ENCODE peak calls at places on chromosomes 16 and 17, in eight cellular contexts. J is left ventricle myocardium inferior, F is nephron progenitor cell, Q is uterus, N is IMR-90, L is osteoblast, R is CD14-positive monocyte, B is right lobe of liver. M is an unnamed sample.

GRCh38 chr16:85798901-85799496 is 345 bp downstream of the EMC8 start:
- DNase-seq in R (no peak), Q (no peak), B (peak), L (peak), F (no peak), N (peak), J (no peak), M (no peak)

GRCh38 chr16:21950782-21951521 is 2.2 kb upstream of the UQCRC2 start:
- DNase-seq in J (no peak), R (no peak), Q (no peak), F (no peak), L (no peak), B (no peak), N (peak), M (peak)

GRCh38 chr16:27189335-27189972 is 13.9 kb upstream of the KDM8 start:
- DNase-seq in J (no peak), N (no peak), R (no peak), L (no peak), B (peak), Q (no peak), F (peak), M (no peak)

GRCh38 chr17:379531-380200 is 27.1 kb upstream of the RPH3AL start:
- DNase-seq in Q (no peak), N (no peak), F (no peak), J (no peak), R (no peak), L (peak), B (peak), M (no peak)

GRCh38 chr16:17370233-17371013 is 100.3 kb downstream of the XYLT1 start:
- DNase-seq in F (no peak), J (no peak), Q (no peak), L (no peak), N (peak), B (no peak), R (no peak), M (no peak)

GRCh38 chr16:6153901-6154300 is 1056.3 kb upstream of the EEF2KMT start:
- DNase-seq in J (no peak), R (no peak), Q (no peak), L (no peak), N (no peak), F (no peak), B (no peak), M (no peak)

GRCh38 chr17:19409509-19409908 is 1.5 kb upstream of the RNF112 start:
- DNase-seq in N (peak), J (no peak), L (peak), R (no peak), B (no peak), Q (no peak), F (no peak), M (peak)

GRCh38 chr16:20937736-20938135 is 37.2 kb downstream of the LYRM1 start:
- DNase-seq in Q (no peak), F (no peak), B (no peak), J (no peak), L (no peak), R (no peak), N (no peak), M (no peak)

GRCh38 chr17:32222621-32223020 is 43.0 kb upstream of the RHBDL3 start:
- DNase-seq in R (no peak), F (no peak), J (no peak), B (no peak), Q (no peak), L (no peak), N (peak), M (peak)

GRCh38 chr17:61809816-61810392 is 53.4 kb downstream of the BRIP1 start:
- DNase-seq in Q (no peak), J (no peak), L (no peak), B (no peak), F (no peak), N (peak), R (no peak), M (peak)

GRCh38 chr17:8922451-8922850 is 43.1 kb downstream of the PIK3R5 start:
- DNase-seq in B (no peak), R (peak), F (no peak), L (peak), Q (no peak), J (no peak), N (peak), M (peak)

GRCh38 chr17:64146418-64147109 is 16.6 kb upstream of the ERN1 start:
- DNase-seq in L (peak), N (peak), F (peak), Q (peak), R (no peak), J (peak), B (peak), M (peak)

GRCh38 chr16:25367773-25368172 is 110.1 kb upstream of the ZKSCAN2 start:
- DNase-seq in Q (no peak), F (no peak), N (no peak), R (no peak), L (no peak), B (no peak), J (no peak), M (no peak)

GRCh38 chr17:1323336-1323735 is 43.9 kb downstream of the TRARG1 start:
- DNase-seq in Q (no peak), J (no peak), R (no peak), F (peak), B (peak), N (no peak), L (peak), M (no peak)

GRCh38 chr17:21295036-21295952 is 10.8 kb downstream of the MAP2K3 start:
- DNase-seq in F (no peak), R (no peak), B (no peak), J (peak), Q (no peak), L (peak), N (peak), M (no peak)

GRCh38 chr16:78274771-78275170 is 175.3 kb downstream of the WWOX start:
- DNase-seq in F (no peak), N (no peak), J (no peak), R (no peak), Q (no peak), L (no peak), B (no peak), M (no peak)

GRCh38 chr17:75778861-75779249 is 5.8 kb upstream of the UNK start:
- DNase-seq in B (peak), Q (no peak), J (no peak), N (peak), F (peak), L (no peak), R (no peak), M (no peak)

GRCh38 chr17:27569884-27570577 is 61.0 kb upstream of the LGALS9 start:
- DNase-seq in F (no peak), J (no peak), N (no peak), R (no peak), Q (no peak), L (peak), B (no peak), M (no peak)

GRCh38 chr17:62625870-62626200 is 1.6 kb upstream of the MRC2 start:
- DNase-seq in L (peak), F (no peak), N (no peak), B (no peak), J (no peak), R (no peak), Q (no peak), M (no peak)

GRCh38 chr16:19913306-19913717 is 28.7 kb upstream of the GPRC5B start:
- DNase-seq in J (no peak), Q (no peak), R (no peak), N (no peak), L (no peak), F (no peak), B (no peak), M (no peak)

GRCh38 chr17:81553616-81554181 is 1.5 kb upstream of the FAAP100 start:
- DNase-seq in Q (peak), B (no peak), F (peak), R (no peak), J (no peak), L (peak), N (peak), M (peak)

GRCh38 chr16:89194340-89195311 is 5.7 kb downstream of the SLC22A31 start:
- DNase-seq in Q (no peak), N (no peak), L (peak), F (no peak), J (no peak), B (peak), R (peak), M (no peak)

GRCh38 chr16:12819126-12820117 is 15.7 kb upstream of the CPPED1 start:
- DNase-seq in J (peak), N (peak), L (peak), Q (peak), B (peak), R (peak), F (peak), M (peak)
- TF ChIP-seq CTCF in J (peak), N (peak), L (peak), Q (peak), B (peak), R (peak), F (peak), M (peak)

GRCh38 chr16:2493608-2494007 is 18.7 kb downstream of the TBC1D24 start:
- DNase-seq in J (no peak), L (peak), N (no peak), Q (no peak), R (no peak), B (no peak), F (no peak), M (no peak)
- TF ChIP-seq CTCF in J (no peak), L (no peak), N (no peak), Q (no peak), R (no peak), B (no peak), F (no peak), M (no peak)

DNA sequence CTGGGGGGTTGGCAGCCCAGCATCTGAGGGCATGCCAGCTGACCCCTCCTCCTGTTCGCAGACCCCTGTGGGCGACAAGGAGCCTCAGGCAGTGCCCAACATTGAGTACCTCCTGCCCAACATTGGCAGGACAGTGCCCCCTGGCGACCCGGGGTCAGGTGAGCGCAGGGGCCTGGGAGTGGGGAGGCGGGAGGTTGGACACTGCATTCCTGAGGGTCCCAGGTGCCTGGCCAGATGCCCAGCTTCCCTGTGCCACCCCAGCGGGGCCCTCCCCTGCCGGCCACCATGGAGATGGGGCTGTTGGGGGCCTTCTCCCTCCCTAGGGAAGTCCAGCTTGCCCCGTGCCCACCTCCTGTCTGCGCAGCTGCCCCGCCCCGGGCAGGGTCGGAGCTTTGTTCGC is 70.1 kb downstream of the ARHGAP23 start:
- DNase-seq in F (no peak), Q (no peak), B (no peak), J (no peak), L (peak), R (no peak), N (no peak), M (no peak)
- TF ChIP-seq CTCF in F (no peak), Q (no peak), B (no peak), J (no peak), L (no peak), R (no peak), N (no peak), M (no peak)

GRCh38 chr17:80477647-80478478 is 1.5 kb upstream of the NPTX1 start:
- DNase-seq in N (peak), L (peak), R (no peak), B (no peak), F (peak), J (no peak), Q (no peak), M (no peak)
- TF ChIP-seq CTCF in N (peak), L (peak), R (no peak), B (peak), F (peak), J (peak), Q (peak), M (no peak)

DNA sequence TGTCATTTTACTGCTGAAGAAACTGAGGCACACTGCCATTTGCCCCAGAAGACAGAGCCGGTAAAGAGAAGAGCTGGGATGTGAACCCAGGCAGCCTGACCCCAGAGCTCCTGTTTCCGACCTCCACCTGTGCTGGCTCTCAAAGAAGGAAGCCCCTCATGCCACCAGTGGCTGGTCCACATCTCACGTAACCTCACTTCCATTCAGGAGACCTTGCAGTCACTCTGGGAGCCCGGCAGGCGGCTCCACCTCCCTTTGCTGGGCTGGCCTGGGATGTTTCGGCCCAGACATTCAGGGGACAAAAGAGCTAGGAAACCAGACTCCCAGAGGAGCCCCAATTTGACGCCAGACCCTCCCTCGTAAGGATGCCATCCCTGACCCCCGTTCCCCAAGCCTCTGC is 2.9 kb downstream of the TAF1C start:
- DNase-seq in N (no peak), R (no peak), L (peak), F (no peak), B (no peak), J (no peak), Q (no peak), M (no peak)
- TF ChIP-seq CTCF in N (no peak), R (no peak), L (peak), F (no peak), B (no peak), J (peak), Q (no peak), M (no peak)

GRCh38 chr16:67804853-67805542 is 1.4 kb downstream of the RANBP10 start:
- DNase-seq in Q (no peak), B (no peak), J (no peak), L (no peak), N (peak), F (no peak), R (no peak), M (no peak)

GRCh38 chr16:67806428-67807147 is at the start of the genes RANBP10 and TSNAXIP1:
- DNase-seq in Q (peak), R (peak), J (peak), N (peak), B (peak), F (peak), L (peak), M (peak)

GRCh38 chr16:67803894-67804293 is 2.5 kb downstream of the RANBP10 start:
- DNase-seq in Q (no peak), R (no peak), F (no peak), B (no peak), L (no peak), J (no peak), N (no peak), M (no peak)

GRCh38 chr16:67805718-67806427 is 487 bp downstream of the RANBP10 start:
- DNase-seq in N (no peak), R (no peak), L (no peak), J (no peak), B (peak), F (no peak), Q (peak), M (no peak)

GRCh38 chr16:67807148-67807682 is 526 bp downstream of the TSNAXIP1 start:
- DNase-seq in Q (no peak), L (no peak), J (no peak), B (no peak), F (no peak), R (no peak), N (no peak), M (no peak)
- TF ChIP-seq CTCF in Q (peak), L (no peak), J (no peak), B (peak), F (no peak), R (no peak), N (peak), M (no peak)

M was measured in MCF 10A.